ENCODE peak calls at places on chromosomes 7 and 10, in four cellular contexts. One of them, this sample, is unnamed.
A peak's percentile ranks its signal among the peaks of the same experiment; 100 is the strongest.

GRCh38 chr10:34045571-34046190 is 711.2 kb upstream of the NRP1 start:
- DNase-seq in HCT116: no peak
- DNase-seq in HepG2: no peak
- DNase-seq in K562: no peak
- DNase-seq in this sample: no peak

GRCh38 chr7:84363741-84364140 is 169.2 kb upstream of the SEMA3A start:
- DNase-seq in HCT116: no peak
- DNase-seq in HepG2: no peak
- DNase-seq in K562: no peak
- DNase-seq in this sample: no peak

GRCh38 chr7:3267928-3268690 is 32.9 kb upstream of the SDK1 start:
- DNase-seq in HCT116: no peak
- DNase-seq in HepG2: no peak
- DNase-seq in K562: no peak
- DNase-seq in this sample: peak; percentile 95

GRCh38 chr7:85733163-85733915 is 546.5 kb upstream of the SEMA3D start:
- DNase-seq in HCT116: no peak
- DNase-seq in HepG2: no peak
- DNase-seq in K562: no peak
- DNase-seq in this sample: no peak

GRCh38 chr10:82089327-82089726 is 214.3 kb downstream of the NRG3 start:
- DNase-seq in HCT116: no peak
- DNase-seq in HepG2: no peak
- DNase-seq in K562: no peak
- DNase-seq in this sample: no peak

GRCh38 chr10:63199716-63200115 is 66.6 kb downstream of the NRBF2 start:
- DNase-seq in HCT116: no peak
- DNase-seq in HepG2: no peak
- DNase-seq in K562: no peak
- DNase-seq in this sample: no peak

GRCh38 chr7:130878785-130879184 is 144.8 kb upstream of the KLF14 start:
- DNase-seq in HCT116: no peak
- DNase-seq in HepG2: no peak
- DNase-seq in K562: no peak
- DNase-seq in this sample: no peak

GRCh38 chr10:77613476-77614130 is 24.0 kb downstream of the KCNMA1 start:
- DNase-seq in HCT116: no peak
- DNase-seq in HepG2: no peak
- DNase-seq in K562: no peak
- DNase-seq in this sample: no peak

GRCh38 chr7:70143089-70144044 is 545.1 kb downstream of the AUTS2 start:
- DNase-seq in HCT116: no peak
- DNase-seq in HepG2: no peak
- DNase-seq in K562: no peak
- DNase-seq in this sample: no peak

GRCh38 chr10:110269641-110270318 is 34.9 kb downstream of the SMNDC1 start:
- DNase-seq in HCT116: no peak
- DNase-seq in HepG2: peak; percentile 59
- DNase-seq in K562: no peak
- DNase-seq in this sample: no peak

GRCh38 chr10:58178811-58179210 is 88.9 kb downstream of the IPMK start:
- DNase-seq in HCT116: no peak
- DNase-seq in HepG2: no peak
- DNase-seq in K562: no peak
- DNase-seq in this sample: no peak

GRCh38 chr10:62178568-62178967 is 90.1 kb downstream of the RTKN2 start:
- DNase-seq in HCT116: no peak
- DNase-seq in HepG2: no peak
- DNase-seq in K562: no peak
- DNase-seq in this sample: no peak

GRCh38 chr10:123147635-123148413 is at the start of gene HMX2:
- DNase-seq in HCT116: no peak
- DNase-seq in HepG2: peak; percentile 17
- DNase-seq in K562: no peak
- DNase-seq in this sample: no peak

GRCh38 chr7:21305455-21306235 is 122.2 kb upstream of the SP4 start:
- DNase-seq in HCT116: no peak
- DNase-seq in HepG2: no peak
- DNase-seq in K562: no peak
- DNase-seq in this sample: no peak

GRCh38 chr7:85773116-85773783 is 586.4 kb upstream of the SEMA3D start:
- DNase-seq in HCT116: no peak
- DNase-seq in HepG2: no peak
- DNase-seq in K562: no peak
- DNase-seq in this sample: no peak

GRCh38 chr10:122276611-122277205 is 5.6 kb downstream of the BTBD16 start:
- DNase-seq in HCT116: peak; percentile 48
- DNase-seq in HepG2: peak; percentile 54
- DNase-seq in K562: peak; percentile 26
- DNase-seq in this sample: no peak

GRCh38 chr10:8238989-8239388 is 184.5 kb downstream of the GATA3 start:
- DNase-seq in HCT116: no peak
- DNase-seq in HepG2: no peak
- DNase-seq in K562: no peak
- DNase-seq in this sample: no peak

GRCh38 chr7:37230221-37230620 is 218.4 kb downstream of the ELMO1 start:
- DNase-seq in HCT116: no peak
- DNase-seq in HepG2: no peak
- DNase-seq in K562: no peak
- DNase-seq in this sample: no peak

GRCh38 chr7:134513169-134513752 is 14.1 kb upstream of the AKR1B10 start:
- DNase-seq in HCT116: no peak
- DNase-seq in HepG2: peak; percentile 27
- DNase-seq in K562: peak; percentile 69
- DNase-seq in this sample: peak; percentile 58

GRCh38 chr10:132554991-132555647 is 17.5 kb downstream of the INPP5A start:
- DNase-seq in HCT116: no peak
- DNase-seq in HepG2: no peak
- DNase-seq in K562: peak; percentile 85
- DNase-seq in this sample: no peak

GRCh38 chr10:1048349-1048731 is 579 bp downstream of the IDI1 start:
- DNase-seq in HCT116: no peak
- DNase-seq in HepG2: peak; percentile 9
- DNase-seq in K562: no peak
- DNase-seq in this sample: no peak

GRCh38 chr10:6841746-6842145 is 261.7 kb upstream of the PRKCQ start:
- DNase-seq in HCT116: no peak
- DNase-seq in HepG2: no peak
- DNase-seq in K562: no peak
- DNase-seq in this sample: no peak

GRCh38 chr7:155543011-155543881 is 3.1 kb downstream of the CNPY1 start:
- DNase-seq in HCT116: no peak
- DNase-seq in HepG2: peak; percentile 34
- DNase-seq in K562: no peak
- DNase-seq in this sample: no peak

GRCh38 chr7:100484636-100485114 is 948 bp downstream of the NYAP1 start:
- DNase-seq in HCT116: no peak
- DNase-seq in HepG2: no peak
- DNase-seq in K562: no peak
- DNase-seq in this sample: no peak

GRCh38 chr10:132399117-132400035 is 2.4 kb downstream of the PWWP2B start:
- DNase-seq in HCT116: no peak
- DNase-seq in HepG2: no peak
- DNase-seq in K562: no peak
- DNase-seq in this sample: no peak

GRCh38 chr10:73965890-73966768 is 31.8 kb upstream of the VCL start:
- DNase-seq in HCT116: peak; percentile 99
- DNase-seq in HepG2: peak; percentile 63
- DNase-seq in K562: peak; percentile 41
- DNase-seq in this sample: peak; percentile 97

GRCh38 chr7:159119026-159119741 is 25.5 kb downstream of the VIPR2 start:
- DNase-seq in HCT116: no peak
- DNase-seq in HepG2: no peak
- DNase-seq in K562: no peak
- DNase-seq in this sample: no peak

GRCh38 chr10:133157662-133158436 is 2.2 kb upstream of the KNDC1 start:
- DNase-seq in HCT116: no peak
- DNase-seq in HepG2: no peak
- DNase-seq in K562: no peak
- DNase-seq in this sample: no peak

GRCh38 chr7:140342732-140343514 is 55.4 kb downstream of the SLC37A3 start:
- DNase-seq in HCT116: peak; percentile 8
- DNase-seq in HepG2: peak; percentile 29
- DNase-seq in K562: peak; percentile 59
- DNase-seq in this sample: no peak

GRCh38 chr7:158811461-158811860 is 17.8 kb downstream of the ESYT2 start:
- DNase-seq in HCT116: no peak
- DNase-seq in HepG2: no peak
- DNase-seq in K562: no peak
- DNase-seq in this sample: no peak

GRCh38 chr7:105906169-105906568 is 29.8 kb upstream of the ATXN7L1 start:
- DNase-seq in HCT116: no peak
- DNase-seq in HepG2: no peak
- DNase-seq in K562: no peak
- DNase-seq in this sample: no peak

GRCh38 chr10:1172256-1172975 is 116.2 kb downstream of the WDR37 start:
- DNase-seq in HCT116: no peak
- DNase-seq in HepG2: no peak
- DNase-seq in K562: no peak
- DNase-seq in this sample: no peak

GRCh38 chr10:15324611-15325010 is 46.5 kb downstream of the FAM171A1 start:
- DNase-seq in HCT116: no peak
- DNase-seq in HepG2: no peak
- DNase-seq in K562: no peak
- DNase-seq in this sample: no peak

GRCh38 chr10:95542330-95542729 is 18.8 kb downstream of the SORBS1 start:
- DNase-seq in HCT116: no peak
- DNase-seq in HepG2: no peak
- DNase-seq in K562: no peak
- DNase-seq in this sample: no peak

GRCh38 chr10:58477122-58477521 is 35.5 kb upstream of the BICC1 start:
- DNase-seq in HCT116: no peak
- DNase-seq in HepG2: no peak
- DNase-seq in K562: no peak
- DNase-seq in this sample: no peak

DNA sequence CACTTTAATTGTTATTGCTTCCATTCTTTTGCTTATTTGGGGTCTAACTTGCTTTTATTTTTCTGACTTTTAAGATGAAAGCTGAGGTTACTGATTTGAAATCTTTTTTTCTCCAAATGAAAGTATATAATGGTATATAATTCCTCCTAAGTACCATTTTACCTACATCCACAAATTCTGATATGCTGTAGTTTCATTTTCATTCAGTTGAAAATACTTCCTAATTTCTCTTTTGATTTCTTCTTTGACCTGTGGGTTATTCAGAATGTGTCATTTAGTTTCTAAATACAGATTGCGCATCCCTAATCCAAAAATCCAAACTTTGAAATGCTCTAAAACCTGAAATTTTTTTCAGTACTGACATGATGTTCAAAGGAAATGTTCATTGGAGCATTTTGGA is 168.7 kb downstream of the CELF2 start:
- DNase-seq in HCT116: no peak
- DNase-seq in HepG2: no peak
- DNase-seq in K562: no peak
- DNase-seq in this sample: no peak
- H3K4me1 ChIP-seq in HCT116: no peaks in the 10 kb centered on the region
- H3K4me1 ChIP-seq in HepG2: no peaks in the 10 kb centered on the region
- H3K4me1 ChIP-seq in K562: no peaks in the 10 kb centered on the region
- H3K4me1 ChIP-seq in this sample: no peaks in the 10 kb centered on the region

GRCh38 chr7:157710396-157710795 is 373.6 kb downstream of the DNAJB6 start:
- DNase-seq in HCT116: no peak
- DNase-seq in HepG2: no peak
- DNase-seq in K562: no peak
- DNase-seq in this sample: no peak

GRCh38 chr7:157711353-157711888 is 374.6 kb downstream of the DNAJB6 start:
- DNase-seq in HCT116: no peak
- DNase-seq in HepG2: no peak
- DNase-seq in K562: no peak
- DNase-seq in this sample: no peak

GRCh38 chr7:157707983-157708720 is 371.3 kb downstream of the DNAJB6 start:
- DNase-seq in HCT116: no peak
- DNase-seq in HepG2: no peak
- DNase-seq in K562: no peak
- DNase-seq in this sample: no peak

GRCh38 chr7:157708896-157709295 is 372.1 kb downstream of the DNAJB6 start:
- DNase-seq in HCT116: no peak
- DNase-seq in HepG2: no peak
- DNase-seq in K562: no peak
- DNase-seq in this sample: no peak

DNA sequence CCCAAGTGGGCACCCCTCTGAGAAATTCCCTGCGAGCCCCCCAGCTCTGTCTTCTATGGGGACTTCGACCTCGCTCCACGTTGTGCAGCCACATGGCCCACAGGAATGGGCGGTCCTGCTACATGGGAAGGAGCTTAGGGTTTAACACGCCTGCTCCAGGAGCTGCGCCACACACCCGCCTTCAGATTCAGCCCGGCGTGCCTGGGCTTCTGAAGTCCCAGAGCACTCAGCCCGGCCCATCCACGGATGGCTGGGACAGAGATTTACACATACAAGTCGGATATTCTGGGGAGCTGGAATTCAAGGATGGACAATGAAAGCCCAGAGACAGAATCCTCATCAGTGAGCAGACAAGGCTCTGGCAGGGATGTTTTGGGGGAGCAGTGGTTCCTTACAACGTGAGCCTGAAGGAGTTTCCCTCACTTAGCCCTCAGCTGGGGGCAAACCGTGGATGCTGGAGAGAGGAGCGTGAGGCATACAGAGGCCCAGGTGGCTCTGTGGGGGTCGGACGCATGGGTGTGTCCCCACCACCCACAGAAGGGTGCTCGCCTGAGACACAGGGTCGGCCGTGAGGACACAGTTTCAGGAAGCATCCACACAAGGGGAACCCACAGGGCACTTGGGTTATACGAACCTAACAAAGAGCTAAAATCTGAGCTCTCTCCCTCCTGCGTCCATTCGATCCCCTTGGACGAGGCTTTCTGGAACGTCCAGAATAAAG is 372.9 kb downstream of the DNAJB6 start:
- DNase-seq in HCT116: no peak
- DNase-seq in HepG2: no peak
- DNase-seq in K562: no peak
- DNase-seq in this sample: no peak
- TF ChIP-seq TCF7L2 in HCT116: no peak
- TF ChIP-seq TCF7L2 in HepG2: no peak
- TF ChIP-seq TCF7L2 in K562: no peak
- TF ChIP-seq TCF7L2 in this sample: no peak

GRCh38 chr10:80466724-80467326 is 12.7 kb downstream of the TSPAN14 start:
- DNase-seq in HCT116: no peak
- DNase-seq in HepG2: no peak
- DNase-seq in K562: peak; percentile 72
- DNase-seq in this sample: no peak
- H3K4me1 ChIP-seq in HCT116: peaks cover 93% of the 10 kb centered on the region
- H3K4me1 ChIP-seq in HepG2: peaks cover 97% of the 10 kb centered on the region
- H3K4me1 ChIP-seq in K562: peaks cover 41% of the 10 kb centered on the region
- H3K4me1 ChIP-seq in this sample: peaks cover 23% of the 10 kb centered on the region

DNA sequence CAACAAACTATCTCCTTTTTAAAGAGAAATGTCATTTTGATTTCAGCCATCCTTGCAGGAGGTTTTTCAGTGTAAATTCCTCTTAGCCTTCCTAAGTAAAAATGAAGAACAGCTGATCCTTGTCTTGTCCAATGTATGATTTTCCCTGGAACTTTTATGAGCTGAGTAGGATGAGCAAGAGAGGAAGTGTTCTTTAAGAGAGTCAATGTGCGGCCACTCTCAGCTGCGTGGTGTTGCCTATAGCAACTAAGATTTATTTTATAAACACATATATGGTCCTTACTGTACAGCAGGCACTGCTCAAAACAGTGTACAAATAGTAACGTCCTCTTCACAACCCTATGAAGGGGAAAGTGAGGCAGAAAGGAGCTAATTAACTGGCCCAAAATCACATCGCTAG is 110.2 kb downstream of the PLCE1 start:
- DNase-seq in HCT116: no peak
- DNase-seq in HepG2: no peak
- DNase-seq in K562: no peak
- DNase-seq in this sample: no peak
- TF ChIP-seq TCF7L2 in HCT116: no peak
- TF ChIP-seq TCF7L2 in HepG2: no peak
- TF ChIP-seq TCF7L2 in K562: no peak
- TF ChIP-seq TCF7L2 in this sample: no peak